ENCODE peak calls at places on chromosome 4, in seven cellular contexts. L is bronchial epithelial cell, Y is mucosa of descending colon, S is breast epithelium, I is glutamatergic neuron, V is GM13976, B is GM12878. Z is an unnamed sample.

GRCh38 chr4:88697588-88698329 is at the start of gene NAP1L5:
- DNase-seq in L (peak), Y (peak), S (peak), I (peak), V (peak), B (peak), Z (peak)

GRCh38 chr4:80008971-80009370 is 64.1 kb downstream of the ANTXR2 start:
- DNase-seq in L (no peak), Y (no peak), S (no peak), I (no peak), V (no peak), B (no peak), Z (no peak)

GRCh38 chr4:16573744-16574143 is 324.7 kb downstream of the LDB2 start:
- DNase-seq in L (no peak), Y (no peak), S (peak), I (no peak), V (no peak), B (no peak), Z (no peak)

GRCh38 chr4:109730294-109731051 is 603 bp upstream of the PLA2G12A start:
- DNase-seq in L (peak), Y (peak), S (peak), I (peak), V (no peak), B (peak), Z (peak)

GRCh38 chr4:1226598-1226997 is 22.3 kb downstream of the CTBP1 start:
- DNase-seq in L (no peak), Y (no peak), S (no peak), I (no peak), V (no peak), B (no peak), Z (no peak)

GRCh38 chr4:180799798-180800197 is 1443.4 kb upstream of the TENM3 start:
- DNase-seq in L (no peak), Y (no peak), S (no peak), I (no peak), V (no peak), B (no peak), Z (no peak)

GRCh38 chr4:165058676-165059075 is 5.0 kb downstream of the TRIM75 start:
- DNase-seq in L (no peak), Y (no peak), S (no peak), I (no peak), V (no peak), B (no peak), Z (no peak)

GRCh38 chr4:61532324-61532723 is 332.2 kb downstream of the ADGRL3 start:
- DNase-seq in L (peak), Y (no peak), S (no peak), I (peak), V (no peak), B (no peak), Z (peak)

GRCh38 chr4:68291256-68291655 is 45.8 kb upstream of the TMPRSS11B start:
- DNase-seq in L (no peak), Y (no peak), S (no peak), I (no peak), V (no peak), B (no peak), Z (no peak)

GRCh38 chr4:71338846-71339593 is at the start of gene SLC4A4:
- DNase-seq in L (peak), Y (no peak), S (no peak), I (no peak), V (peak), B (peak), Z (peak)

GRCh38 chr4:140326395-140326993 is 47.0 kb upstream of the SCOC start:
- DNase-seq in L (peak), Y (no peak), S (no peak), I (no peak), V (no peak), B (no peak), Z (peak)

GRCh38 chr4:1554876-1555265 is 129.2 kb downstream of the FAM53A start:
- DNase-seq in L (no peak), Y (no peak), S (peak), I (no peak), V (no peak), B (no peak), Z (no peak)

GRCh38 chr4:70741872-70742271 is 20.1 kb downstream of the RUFY3 start:
- DNase-seq in L (no peak), Y (no peak), S (no peak), I (no peak), V (no peak), B (no peak), Z (no peak)

GRCh38 chr4:39406763-39407583 is at the start of gene KLB:
- DNase-seq in L (no peak), Y (peak), S (no peak), I (peak), V (no peak), B (no peak), Z (no peak)

GRCh38 chr4:187128226-187128625 is 404.6 kb upstream of the FAT1 start:
- DNase-seq in L (peak), Y (no peak), S (no peak), I (no peak), V (no peak), B (no peak), Z (peak)

GRCh38 chr4:48698029-48698901 is 81.8 kb downstream of the FRYL start:
- DNase-seq in L (peak), Y (no peak), S (no peak), I (no peak), V (no peak), B (no peak), Z (peak)

GRCh38 chr4:117700111-117700892 is 334.0 kb upstream of the NDST3 start:
- DNase-seq in L (peak), Y (no peak), S (no peak), I (no peak), V (peak), B (no peak), Z (peak)

GRCh38 chr4:95601342-95601741 is 52.6 kb upstream of the UNC5C start:
- DNase-seq in L (no peak), Y (no peak), S (no peak), I (no peak), V (no peak), B (no peak), Z (no peak)

GRCh38 chr4:19159874-19160273 is 1091.8 kb upstream of the SLIT2 start:
- DNase-seq in L (no peak), Y (no peak), S (no peak), I (no peak), V (no peak), B (no peak), Z (no peak)

GRCh38 chr4:127141857-127142256 is 490.9 kb upstream of the INTU start:
- DNase-seq in L (peak), Y (no peak), S (no peak), I (no peak), V (no peak), B (no peak), Z (peak)

GRCh38 chr4:74237425-74237966 is 70.8 kb upstream of the EPGN start:
- DNase-seq in L (peak), Y (no peak), S (no peak), I (no peak), V (no peak), B (no peak), Z (peak)

GRCh38 chr4:184941671-184942070 is 76.6 kb upstream of the HELT start:
- DNase-seq in L (no peak), Y (no peak), S (no peak), I (no peak), V (no peak), B (no peak), Z (no peak)

GRCh38 chr4:3042226-3042625 is 32.1 kb downstream of the HTT-AS start:
- DNase-seq in L (no peak), Y (no peak), S (no peak), I (no peak), V (no peak), B (no peak), Z (no peak)

GRCh38 chr4:113145147-113145518 is 95.7 kb downstream of the ANK2 start:
- DNase-seq in L (no peak), Y (no peak), S (no peak), I (no peak), V (no peak), B (no peak), Z (no peak)

GRCh38 chr4:123361195-123361861 is 35.3 kb upstream of the SPRY1 start:
- DNase-seq in L (peak), Y (no peak), S (no peak), I (no peak), V (no peak), B (no peak), Z (peak)

GRCh38 chr4:164700471-164700870 is 53.5 kb upstream of the SMIM31 start:
- DNase-seq in L (peak), Y (no peak), S (peak), I (peak), V (no peak), B (no peak), Z (no peak)

GRCh38 chr4:62709618-62710252 is 1509.6 kb downstream of the ADGRL3 start:
- DNase-seq in L (peak), Y (no peak), S (no peak), I (no peak), V (peak), B (no peak), Z (peak)

GRCh38 chr4:54318904-54319303 is 89.8 kb downstream of the PDGFRA start:
- DNase-seq in L (peak), Y (no peak), S (no peak), I (no peak), V (peak), B (no peak), Z (peak)

GRCh38 chr4:16067515-16067914 is 16.3 kb downstream of the PROM1 start:
- DNase-seq in L (no peak), Y (no peak), S (peak), I (no peak), V (no peak), B (no peak), Z (peak)

GRCh38 chr4:71974681-71975080 is 57.1 kb upstream of the NPFFR2 start:
- DNase-seq in L (peak), Y (no peak), S (no peak), I (no peak), V (no peak), B (no peak), Z (peak)

GRCh38 chr4:5045099-5045498 is 6.2 kb upstream of the STK32B start:
- DNase-seq in L (no peak), Y (no peak), S (no peak), I (no peak), V (no peak), B (no peak), Z (no peak)

GRCh38 chr4:173332021-173332487 is 2.1 kb downstream of the HMGB2 start:
- DNase-seq in L (peak), Y (no peak), S (no peak), I (no peak), V (no peak), B (no peak), Z (no peak)

GRCh38 chr4:83413676-83414075 is 41.9 kb downstream of the HELQ start:
- DNase-seq in L (peak), Y (no peak), S (no peak), I (no peak), V (no peak), B (no peak), Z (peak)

GRCh38 chr4:1988327-1988724 is 20.4 kb downstream of the NELFA start:
- DNase-seq in L (no peak), Y (no peak), S (no peak), I (no peak), V (no peak), B (no peak), Z (no peak)

DNA sequence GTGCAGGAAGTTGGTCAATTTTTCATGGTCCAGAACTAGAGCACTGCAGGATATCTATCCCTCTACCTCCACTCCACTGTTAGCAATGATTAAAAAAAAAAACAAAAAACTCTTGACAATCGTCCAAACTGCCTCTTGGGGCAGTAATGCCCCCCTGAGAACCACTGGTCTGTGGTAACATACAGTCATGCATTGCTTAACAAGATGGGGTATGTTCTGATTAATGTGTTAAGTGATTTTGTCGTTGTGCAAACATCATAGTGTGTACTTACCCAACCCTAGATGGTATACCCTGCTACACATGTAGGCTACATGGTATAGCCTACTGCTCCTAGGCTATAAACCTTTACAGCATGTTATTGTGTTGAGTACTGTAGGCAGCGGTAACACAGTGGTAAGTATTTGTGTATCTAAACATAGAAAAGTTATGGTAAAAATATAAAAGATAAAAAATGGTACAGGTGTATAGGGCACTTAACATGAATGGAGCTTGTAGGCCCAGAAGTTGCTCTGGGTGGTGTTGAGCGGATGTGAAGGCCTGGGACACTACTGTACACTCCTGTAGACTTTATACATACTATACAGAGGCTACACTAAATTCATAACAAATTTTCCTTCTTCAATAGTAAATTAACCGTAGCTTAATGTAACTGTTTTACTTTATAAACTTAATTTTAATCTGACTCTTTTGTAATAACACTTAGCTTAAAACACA is 34.1 kb downstream of the ART3 start:
- DNase-seq in L (peak), Y (no peak), S (no peak), I (no peak), V (no peak), B (no peak), Z (peak)
- TF ChIP-seq CTCF in L (no peak), Y (no peak), S (no peak), I (no peak), V (no peak), B (peak), Z (no peak)

GRCh38 chr4:153348006-153348405 is 3.5 kb downstream of the MND1 start:
- DNase-seq in L (no peak), Y (no peak), S (no peak), I (no peak), V (no peak), B (no peak), Z (no peak)

GRCh38 chr4:153347117-153347516 is 2.6 kb downstream of the MND1 start:
- DNase-seq in L (no peak), Y (no peak), S (no peak), I (no peak), V (no peak), B (no peak), Z (no peak)

GRCh38 chr4:153346031-153346430 is 1.5 kb downstream of the MND1 start:
- DNase-seq in L (no peak), Y (no peak), S (no peak), I (no peak), V (no peak), B (no peak), Z (no peak)

GRCh38 chr4:153345011-153345981 is 808 bp downstream of the MND1 start:
- DNase-seq in L (peak), Y (peak), S (no peak), I (peak), V (peak), B (no peak), Z (peak)

DNA sequence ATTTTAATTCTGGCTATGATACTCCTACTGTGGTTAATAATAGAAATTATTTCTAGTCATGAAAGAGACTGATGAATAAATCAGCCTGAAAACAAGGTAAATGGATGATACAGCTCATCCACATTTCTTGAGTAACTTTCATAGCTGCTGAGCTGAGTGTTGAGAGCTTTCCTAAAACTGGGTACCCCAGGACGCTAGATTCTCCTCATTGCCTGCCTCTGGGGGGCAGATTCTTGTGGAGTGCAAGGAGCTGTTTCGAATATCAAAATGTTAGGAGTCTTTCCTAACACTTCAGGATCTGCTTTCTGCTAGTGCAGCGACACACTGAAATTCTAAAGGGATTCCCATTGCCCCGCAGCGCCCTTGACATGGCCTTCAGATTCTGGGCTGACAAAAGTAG is 2.1 kb downstream of the MND1 start:
- DNase-seq in L (no peak), Y (no peak), S (no peak), I (no peak), V (no peak), B (no peak), Z (no peak)
- TF ChIP-seq CTCF in L (no peak), Y (no peak), S (no peak), I (no peak), V (no peak), B (peak), Z (peak)

DNA sequence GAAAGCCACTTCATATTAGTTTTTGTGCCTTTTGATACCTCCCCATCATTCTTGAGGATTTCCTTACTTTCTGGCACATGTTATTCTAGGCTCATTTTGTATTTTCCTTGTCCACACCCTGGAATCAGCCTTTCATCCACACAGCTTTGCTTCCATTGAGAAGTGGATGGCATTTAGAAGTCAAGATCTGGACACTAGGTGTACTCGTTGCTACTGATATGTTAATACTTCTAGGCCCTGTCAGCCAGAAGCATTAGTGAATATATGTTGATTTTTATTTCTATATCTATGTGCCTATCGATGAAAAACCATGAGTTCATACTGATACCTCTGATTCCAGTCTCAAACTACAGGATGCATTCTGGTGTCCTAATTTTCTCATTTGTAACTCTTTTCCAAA is 73.2 kb downstream of the ARHGAP24 start:
- DNase-seq in L (peak), Y (no peak), S (no peak), I (no peak), V (peak), B (no peak), Z (no peak)
- TF ChIP-seq CTCF in L (peak), Y (no peak), S (no peak), I (no peak), V (no peak), B (peak), Z (no peak)

DNA sequence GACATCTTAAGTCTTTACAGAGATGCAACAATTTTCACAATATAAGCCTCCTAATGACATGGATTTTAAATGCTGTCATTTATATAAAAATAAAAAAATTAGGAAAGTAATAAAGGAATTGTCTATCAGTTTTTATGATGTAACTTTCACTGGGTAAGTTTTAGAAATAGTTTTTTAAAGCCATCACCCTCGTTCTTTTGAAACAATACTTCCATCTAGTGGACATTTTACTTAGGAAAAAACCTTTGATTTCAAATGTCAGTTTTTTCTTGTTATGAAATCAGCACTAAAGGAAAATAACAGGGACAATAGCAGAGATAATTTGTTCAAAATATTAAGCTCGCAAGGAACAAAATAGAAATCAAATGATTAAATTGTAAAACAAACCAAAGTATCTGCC is 24.3 kb upstream of the NDNF start:
- DNase-seq in L (peak), Y (no peak), S (no peak), I (no peak), V (peak), B (no peak), Z (peak)
- TF ChIP-seq CTCF in L (no peak), Y (no peak), S (no peak), I (peak), V (no peak), B (peak), Z (peak)